ENCODE peak calls at places on chromosomes 1 and 21, in six cellular contexts. W, R, U, K, E and O are unnamed samples.

GRCh38 chr1:48292706-48293105 is 70.2 kb downstream of the SLC5A9 start:
- DNase-seq in W (no peak), R (no peak), U (no peak), K (no peak), E (no peak), O (no peak)

GRCh38 chr1:198212675-198213074 is 55.9 kb downstream of the NEK7 start:
- DNase-seq in W (no peak), R (no peak), U (no peak), K (peak), E (no peak), O (no peak)

GRCh38 chr1:207808911-207809555 is 57.2 kb downstream of the CD46 start:
- DNase-seq in W (no peak), R (no peak), U (no peak), K (no peak), E (no peak), O (no peak)

GRCh38 chr1:19390166-19390850 is 78.2 kb downstream of the SLC66A1 start:
- DNase-seq in W (no peak), R (no peak), U (no peak), K (no peak), E (no peak), O (no peak)

GRCh38 chr1:150148834-150149489 is 754 bp upstream of the PLEKHO1 start:
- DNase-seq in W (no peak), R (no peak), U (no peak), K (no peak), E (no peak), O (no peak)

GRCh38 chr1:46615735-46616134 is 876 bp downstream of the MOB3C start:
- DNase-seq in W (no peak), R (peak), U (no peak), K (no peak), E (no peak), O (peak)

GRCh38 chr1:153444078-153444477 is 16.4 kb downstream of the S100A7 start:
- DNase-seq in W (no peak), R (no peak), U (no peak), K (no peak), E (no peak), O (peak)

GRCh38 chr1:234933475-234933874 is 195.2 kb downstream of the TOMM20 start:
- DNase-seq in W (no peak), R (no peak), U (peak), K (peak), E (no peak), O (no peak)

GRCh38 chr1:26949926-26950319 is 10.3 kb downstream of the KDF1 start:
- DNase-seq in W (no peak), R (no peak), U (no peak), K (no peak), E (no peak), O (no peak)

GRCh38 chr1:227773558-227773957 is 38.3 kb downstream of the SNAP47 start:
- DNase-seq in W (no peak), R (no peak), U (no peak), K (no peak), E (no peak), O (no peak)

GRCh38 chr1:227774051-227774720 is 39.0 kb downstream of the SNAP47 start:
- DNase-seq in W (peak), R (no peak), U (no peak), K (no peak), E (no peak), O (no peak)

GRCh38 chr1:227776277-227776676 is 39.2 kb upstream of the PRSS38 start:
- DNase-seq in W (no peak), R (no peak), U (no peak), K (peak), E (no peak), O (no peak)

GRCh38 chr1:227775841-227776240 is 39.6 kb upstream of the PRSS38 start:
- DNase-seq in W (no peak), R (no peak), U (no peak), K (no peak), E (no peak), O (no peak)

DNA sequence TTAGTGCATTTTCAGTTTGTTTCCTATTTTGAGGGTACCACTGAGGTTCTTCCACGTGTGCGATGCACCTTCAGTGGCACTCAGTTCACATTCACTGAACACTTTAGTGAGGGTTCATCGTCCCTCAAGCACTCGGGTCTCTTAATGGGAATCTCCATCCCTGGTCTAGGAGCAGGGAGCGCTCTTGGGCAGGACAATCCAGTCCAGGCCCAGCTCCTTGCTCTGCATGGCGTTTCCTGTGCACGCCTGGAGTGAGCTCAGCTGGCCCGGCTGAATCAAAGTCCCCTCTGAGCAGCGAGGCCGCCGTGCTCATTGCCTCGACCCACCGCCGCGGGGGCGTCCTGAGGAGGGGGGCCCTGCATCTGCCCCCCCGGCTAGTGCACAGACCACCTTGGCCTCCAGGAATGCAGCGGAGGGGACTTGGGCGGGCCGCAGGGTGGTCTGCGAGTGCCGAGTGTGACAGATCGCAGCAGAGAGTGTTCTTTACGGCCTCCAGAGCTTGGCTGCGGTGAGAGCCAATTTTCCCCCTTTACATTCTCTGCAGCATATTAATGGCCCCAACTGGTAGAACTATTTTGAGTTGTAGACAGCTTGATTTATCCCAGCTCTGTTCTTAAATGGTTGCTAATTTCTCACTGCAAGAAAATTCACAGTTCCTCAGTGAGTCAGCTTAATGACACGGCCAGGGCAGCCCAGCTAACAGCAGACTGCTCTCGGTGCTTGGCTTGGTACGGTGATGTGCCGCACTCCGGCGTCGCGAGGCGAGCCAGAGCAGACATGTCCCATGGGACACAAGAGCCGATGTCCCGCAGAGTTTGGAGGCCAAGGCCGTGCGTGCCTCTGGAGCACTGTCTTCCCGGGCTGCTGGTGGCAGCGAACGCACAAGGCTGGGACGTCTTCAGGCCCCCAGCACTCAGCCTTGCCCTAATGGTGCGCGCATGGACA is 39.8 kb downstream of the SNAP47 start:
- DNase-seq in W (no peak), R (peak), U (no peak), K (no peak), E (no peak), O (no peak)
- H3K27ac ChIP-seq in W (no peak), R (peak), U (no peak), K (no peak), E (no peak), O (no peak)

GRCh38 chr1:184298321-184299052 is 88.3 kb upstream of the C1orf21 start:
- DNase-seq in W (no peak), R (no peak), U (no peak), K (no peak), E (no peak), O (no peak)

GRCh38 chr1:184296466-184297243 is 90.2 kb upstream of the C1orf21 start:
- DNase-seq in W (no peak), R (no peak), U (peak), K (peak), E (no peak), O (no peak)

GRCh38 chr1:184299796-184300195 is 87.0 kb upstream of the C1orf21 start:
- DNase-seq in W (no peak), R (no peak), U (no peak), K (no peak), E (no peak), O (no peak)

GRCh38 chr1:184299076-184299790 is 87.6 kb upstream of the C1orf21 start:
- DNase-seq in W (no peak), R (no peak), U (no peak), K (peak), E (no peak), O (no peak)

GRCh38 chr1:184297244-184297750 is 89.5 kb upstream of the C1orf21 start:
- DNase-seq in W (no peak), R (no peak), U (no peak), K (no peak), E (no peak), O (no peak)
- H3K27ac ChIP-seq in W (no peak), R (no peak), U (peak), K (no peak), E (no peak), O (peak)

GRCh38 chr1:184828369-184828717 is 73.7 kb upstream of the EDEM3 start:
- DNase-seq in W (no peak), R (no peak), U (no peak), K (no peak), E (no peak), O (no peak)
- H3K27ac ChIP-seq in W (no peak), R (no peak), U (peak), K (no peak), E (no peak), O (peak)

GRCh38 chr1:222994506-222995229 is 148.4 kb downstream of the TLR5 start:
- DNase-seq in W (no peak), R (no peak), U (no peak), K (peak), E (no peak), O (no peak)
- H3K27ac ChIP-seq in W (no peak), R (no peak), U (peak), K (no peak), E (peak), O (no peak)

DNA sequence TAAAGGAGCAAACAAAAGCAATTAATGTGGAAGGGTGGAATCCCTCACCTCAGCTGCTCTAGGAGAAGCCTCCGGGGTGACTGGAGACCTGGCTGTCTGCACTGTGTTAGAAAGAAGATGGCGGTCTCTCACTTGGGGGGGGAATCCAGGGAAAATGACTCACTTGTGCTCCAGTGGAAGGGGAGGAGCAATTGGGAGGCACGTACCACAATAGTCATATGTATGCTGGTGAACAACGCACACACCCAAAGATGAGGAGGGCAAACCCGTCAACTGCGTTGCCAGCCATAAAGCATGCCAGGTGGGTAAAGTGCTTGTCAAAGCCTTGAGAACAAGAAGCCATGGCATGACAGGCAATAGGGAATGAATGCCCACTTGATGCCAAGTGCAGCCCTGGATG is 22.1 kb downstream of the PLEKHA6 start:
- DNase-seq in W (no peak), R (no peak), U (no peak), K (no peak), E (no peak), O (no peak)
- H3K27ac ChIP-seq in W (no peak), R (no peak), U (no peak), K (no peak), E (no peak), O (no peak)

DNA sequence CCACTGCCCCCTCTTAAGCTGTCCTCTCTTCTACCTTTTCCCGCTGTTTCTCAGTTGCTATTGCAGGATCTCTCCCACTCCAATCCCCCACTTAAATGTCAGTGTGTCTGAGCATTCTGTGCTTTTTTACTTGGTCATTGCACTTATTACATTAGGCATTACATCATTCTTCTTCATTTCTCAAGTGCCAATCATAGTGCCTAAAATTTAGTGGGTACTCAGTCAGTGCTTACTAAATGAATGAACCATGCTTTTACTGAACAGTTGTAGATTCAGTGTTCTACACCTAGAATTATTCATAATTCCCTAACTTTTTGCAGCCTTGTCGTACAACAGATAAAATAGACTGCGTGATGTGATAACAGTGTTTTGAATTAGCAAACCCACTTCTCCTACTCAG is 19.4 kb downstream of the ARMH1 start:
- DNase-seq in W (no peak), R (no peak), U (no peak), K (no peak), E (no peak), O (no peak)
- H3K27ac ChIP-seq in W (no peak), R (no peak), U (no peak), K (no peak), E (no peak), O (no peak)

GRCh38 chr21:33299181-33299752 is 25.5 kb upstream of the IFNAR1 start:
- DNase-seq in W (peak), R (no peak), U (no peak), K (no peak), E (no peak), O (no peak)

GRCh38 chr21:33302055-33302454 is 22.7 kb upstream of the IFNAR1 start:
- DNase-seq in W (no peak), R (no peak), U (no peak), K (no peak), E (no peak), O (no peak)

GRCh38 chr21:33302796-33303195 is 22.0 kb upstream of the IFNAR1 start:
- DNase-seq in W (no peak), R (peak), U (no peak), K (no peak), E (no peak), O (no peak)

GRCh38 chr21:33301632-33302002 is 23.2 kb upstream of the IFNAR1 start:
- DNase-seq in W (no peak), R (no peak), U (no peak), K (no peak), E (no peak), O (no peak)

DNA sequence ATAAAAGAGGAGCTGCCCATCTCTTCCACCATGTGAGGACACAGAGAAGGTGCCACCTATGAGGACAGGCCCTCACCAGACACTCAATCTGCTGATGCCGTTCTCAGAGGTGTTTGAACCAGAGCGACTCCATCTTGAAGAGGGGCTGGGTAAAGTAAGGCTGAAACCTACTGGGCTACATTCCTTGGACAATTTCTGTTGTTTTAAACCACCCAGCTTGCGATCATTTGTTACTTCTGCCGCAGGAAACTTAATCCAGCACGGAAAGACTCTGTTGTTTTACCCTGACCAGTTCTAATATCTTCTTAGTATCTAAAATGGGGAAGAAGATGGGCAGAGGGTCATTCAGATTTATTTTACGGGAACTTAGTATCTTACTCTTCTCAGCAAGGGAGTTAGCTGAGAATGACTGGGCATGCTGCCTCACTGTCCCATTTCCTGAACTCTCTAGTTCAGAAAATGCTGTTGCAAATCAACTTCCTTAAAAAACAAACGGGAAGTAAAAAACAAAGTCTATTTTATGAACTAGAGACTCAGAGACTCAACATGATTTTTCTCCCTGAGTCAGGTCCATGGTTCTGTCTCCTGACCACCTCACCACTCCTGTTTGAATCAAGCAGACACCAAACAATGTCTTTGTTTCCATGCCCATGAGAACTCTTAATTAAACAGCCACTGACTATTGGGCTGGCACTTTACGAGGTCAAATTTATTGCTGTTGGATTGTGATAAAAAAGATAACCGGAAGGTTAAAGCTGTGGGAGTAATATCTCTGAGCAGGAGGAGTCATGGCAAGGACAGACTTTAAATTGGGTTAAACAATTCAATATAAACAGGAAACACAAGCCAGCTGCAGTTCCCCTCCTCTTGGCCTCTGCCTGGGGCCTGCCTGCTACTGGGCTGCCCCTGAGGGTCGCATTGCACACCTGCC is 23.8 kb upstream of the IFNAR1 start:
- DNase-seq in W (no peak), R (no peak), U (no peak), K (no peak), E (no peak), O (no peak)
- H3K27ac ChIP-seq in W (peak), R (no peak), U (peak), K (no peak), E (no peak), O (peak)

GRCh38 chr1:25790472-25790871 is 9.5 kb upstream of the SELENON start:
- DNase-seq in W (no peak), R (no peak), U (no peak), K (no peak), E (no peak), O (no peak)

GRCh38 chr1:25787477-25788043 is 12.4 kb upstream of the SELENON start:
- DNase-seq in W (no peak), R (no peak), U (no peak), K (peak), E (no peak), O (no peak)

GRCh38 chr1:25785321-25786067 is 14.5 kb upstream of the SELENON start:
- DNase-seq in W (no peak), R (no peak), U (no peak), K (no peak), E (no peak), O (no peak)

GRCh38 chr1:25784575-25785051 is 15.4 kb upstream of the SELENON start:
- DNase-seq in W (no peak), R (no peak), U (peak), K (peak), E (no peak), O (no peak)

DNA sequence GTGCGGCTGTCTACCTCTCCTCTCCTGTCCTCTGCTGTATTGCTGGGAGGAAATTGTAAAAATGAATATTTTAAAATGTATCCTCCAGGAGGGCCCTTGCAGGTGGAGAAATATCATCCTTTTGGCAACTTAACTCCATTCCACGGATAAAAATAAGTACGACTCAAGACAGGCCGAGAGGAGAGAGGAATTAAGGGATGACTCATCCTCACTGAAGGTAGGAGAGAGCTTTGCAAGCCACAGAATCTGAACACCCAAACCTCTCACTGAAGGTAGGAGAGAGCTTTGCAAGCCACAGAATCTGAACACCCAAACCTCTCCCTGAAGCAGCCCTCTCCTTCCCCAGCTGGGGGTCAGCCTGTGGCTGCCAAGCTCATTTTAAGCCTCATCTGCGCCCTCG is 13.1 kb upstream of the SELENON start:
- DNase-seq in W (no peak), R (no peak), U (no peak), K (peak), E (no peak), O (no peak)
- H3K27ac ChIP-seq in W (no peak), R (no peak), U (peak), K (no peak), E (no peak), O (peak)

GRCh38 chr1:209354840-209355165 is 228.7 kb upstream of the CAMK1G start:
- DNase-seq in W (no peak), R (no peak), U (no peak), K (no peak), E (no peak), O (no peak)
- H3K27ac ChIP-seq in W (no peak), R (no peak), U (no peak), K (no peak), E (peak), O (no peak)